ENCODE peak calls at places on chromosomes 2 and 18, in four cellular contexts. W is cardiac muscle cell; X is adrenal gland; M is CD8-positive, alpha-beta T cell. T is an unnamed sample. For H3K9me3, the result is how much of the 10 kb centered on the place peaks cover.

GRCh38 chr2:236167297-236168109 is 683 bp downstream of the GBX2 start:
- DNase-seq in W (peak), X (no peak), M (no peak), T (peak)

GRCh38 chr18:47574966-47575365 is 323.5 kb upstream of the SKOR2 start:
- DNase-seq in W (no peak), X (no peak), M (no peak), T (no peak)

GRCh38 chr2:37364351-37364750 is 19.9 kb downstream of the QPCT start:
- DNase-seq in W (no peak), X (no peak), M (no peak), T (no peak)

GRCh38 chr2:196516541-196516940 is 123.0 kb upstream of the CCDC150 start:
- DNase-seq in W (no peak), X (no peak), M (no peak), T (no peak)

GRCh38 chr2:46917628-46918027 is 2.0 kb upstream of the MCFD2 start:
- DNase-seq in W (no peak), X (no peak), M (no peak), T (no peak)

GRCh38 chr2:18788590-18788989 is 199.2 kb upstream of the NT5C1B start:
- DNase-seq in W (peak), X (peak), M (no peak), T (no peak)

GRCh38 chr2:2550856-2551255 is 219.8 kb upstream of the MYT1L start:
- DNase-seq in W (no peak), X (no peak), M (no peak), T (no peak)

GRCh38 chr2:74332550-74333174 is 10.6 kb downstream of the SLC4A5 start:
- DNase-seq in W (no peak), X (no peak), M (no peak), T (no peak)

GRCh38 chr2:160575363-160575762 is 81.8 kb upstream of the RBMS1 start:
- DNase-seq in W (no peak), X (no peak), M (no peak), T (no peak)

GRCh38 chr2:125561302-125561701 is 1094.7 kb upstream of the GYPC start:
- DNase-seq in W (no peak), X (no peak), M (no peak), T (no peak)

GRCh38 chr2:231928481-231928880 is 2.3 kb upstream of the NPPC start:
- DNase-seq in W (no peak), X (peak), M (no peak), T (peak)

GRCh38 chr2:190696792-190697398 is 48.0 kb downstream of the NAB1 start:
- DNase-seq in W (no peak), X (no peak), M (no peak), T (no peak)
- H3K4me3 ChIP-seq in W (no peak), X (no peak), M (no peak), T (no peak)

GRCh38 chr2:44930274-44930826 is 11.2 kb upstream of the SIX3 start:
- DNase-seq in W (no peak), X (no peak), M (no peak), T (no peak)

GRCh38 chr2:44928660-44929471 is 12.6 kb upstream of the SIX3 start:
- DNase-seq in W (no peak), X (no peak), M (no peak), T (no peak)

GRCh38 chr2:44931177-44931795 is 10.2 kb upstream of the SIX3 start:
- DNase-seq in W (no peak), X (no peak), M (no peak), T (no peak)

GRCh38 chr2:44927979-44928659 is 13.4 kb upstream of the SIX3 start:
- DNase-seq in W (no peak), X (no peak), M (no peak), T (no peak)

DNA sequence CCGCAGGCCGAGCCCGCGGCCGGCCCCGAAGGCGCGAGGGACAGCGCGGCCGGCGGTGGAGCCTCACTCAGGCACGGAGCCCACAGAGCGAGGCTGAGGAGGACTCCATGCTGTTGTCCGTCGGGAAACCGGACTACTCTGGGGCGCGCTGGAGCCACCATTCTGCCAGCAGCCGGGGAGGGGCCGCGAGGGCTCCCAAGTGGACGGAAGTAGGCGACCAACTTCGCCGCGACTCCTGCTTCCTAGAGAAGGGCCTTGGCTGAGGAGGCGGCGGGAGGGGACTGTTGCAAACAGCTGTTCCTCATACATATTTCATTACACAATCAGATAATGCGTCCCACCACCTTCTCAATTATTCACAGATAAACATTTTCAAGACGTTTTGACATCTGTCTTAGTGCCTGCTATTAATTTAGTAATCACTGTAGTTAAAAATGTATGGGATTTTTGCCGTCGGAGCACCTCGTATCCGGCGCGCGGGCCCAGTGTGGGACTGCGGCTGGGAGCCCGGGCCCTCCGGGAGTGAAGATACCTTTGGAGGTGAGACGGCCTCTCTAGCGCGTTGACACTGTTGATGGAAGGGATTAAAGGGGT is 11.7 kb upstream of the SIX3 start:
- DNase-seq in W (no peak), X (no peak), M (no peak), T (no peak)
- H3K9me3 ChIP-seq in W (under half), X (under half), M (under half), T (under half)

DNA sequence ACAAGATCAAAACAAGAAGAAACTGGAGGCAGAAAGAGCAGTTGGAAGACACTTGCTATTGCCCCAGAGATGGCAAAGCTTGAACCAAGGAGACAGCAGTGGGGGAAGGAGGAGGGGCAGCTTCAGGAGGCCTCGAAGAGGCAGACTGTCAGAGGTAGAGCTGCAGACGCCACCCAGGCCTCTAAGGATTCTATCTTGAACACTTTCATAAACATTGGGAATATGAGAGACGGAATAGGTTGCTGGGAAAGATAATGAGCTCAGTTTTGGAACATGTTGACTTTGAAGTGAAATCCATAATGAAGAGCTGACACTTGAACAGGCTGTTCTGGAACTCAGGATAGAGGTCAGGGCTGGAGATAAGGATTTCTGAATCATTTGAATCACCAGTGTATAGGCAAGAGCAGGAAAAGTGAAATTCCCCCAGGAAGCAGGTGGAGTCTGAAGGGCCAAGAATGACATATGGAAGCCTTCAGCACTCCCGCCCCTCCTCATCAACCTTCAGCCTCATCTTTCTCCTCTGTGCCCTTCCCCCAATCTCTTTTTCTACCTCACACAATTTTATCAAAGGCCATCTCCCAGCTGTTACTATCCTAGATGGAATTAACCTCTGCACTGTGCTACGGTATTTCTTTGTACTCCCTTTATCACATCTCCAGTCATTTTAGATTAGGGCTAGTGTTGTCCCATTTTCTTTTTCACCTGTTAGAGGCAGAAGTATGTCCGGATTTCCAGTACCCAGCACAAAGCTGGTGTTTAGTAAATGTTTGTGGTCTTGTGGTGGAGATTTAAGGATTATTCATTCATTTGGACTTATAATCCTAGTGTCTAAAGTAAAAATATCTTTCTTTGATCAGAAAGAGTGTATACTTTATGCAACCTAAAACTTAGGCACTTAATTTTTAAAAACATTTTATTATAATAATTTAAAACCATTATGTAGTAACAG is 47.5 kb upstream of the RTN4 start:
- DNase-seq in W (peak), X (peak), M (no peak), T (no peak)
- H3K27ac ChIP-seq in W (peak), X (peak), M (no peak), T (no peak)

GRCh38 chr2:44706584-44707553 is 234.6 kb upstream of the SIX3 start:
- DNase-seq in W (no peak), X (no peak), M (no peak), T (no peak)
- H3K4me3 ChIP-seq in W (no peak), X (no peak), M (no peak), T (no peak)

GRCh38 chr2:112834379-112835014 is 2.1 kb downstream of the IL1B start:
- DNase-seq in W (peak), X (no peak), M (no peak), T (no peak)

GRCh38 chr2:112835553-112836535 is 735 bp downstream of the IL1B start:
- DNase-seq in W (peak), X (no peak), M (no peak), T (peak)

GRCh38 chr2:112831380-112831930 is 5.1 kb downstream of the IL1B start:
- DNase-seq in W (no peak), X (peak), M (no peak), T (no peak)

GRCh38 chr2:112831956-112832567 is 4.5 kb downstream of the IL1B start:
- DNase-seq in W (no peak), X (no peak), M (no peak), T (no peak)

GRCh38 chr2:112833532-112833931 is 3.0 kb downstream of the IL1B start:
- DNase-seq in W (no peak), X (no peak), M (no peak), T (no peak)
- H3K9me3 ChIP-seq in W (under half), X (under half), M (under half), T (under half)

GRCh38 chr2:59303272-59303671 is 1062.1 kb upstream of the FANCL start:
- DNase-seq in W (no peak), X (no peak), M (no peak), T (no peak)
- H3K27ac ChIP-seq in W (no peak), X (no peak), M (no peak), T (no peak)

GRCh38 chr2:81328968-81329367 is 1024.4 kb upstream of the LRRTM1 start:
- DNase-seq in W (no peak), X (no peak), M (no peak), T (no peak)
- H3K4me3 ChIP-seq in W (no peak), X (no peak), M (no peak), T (no peak)

DNA sequence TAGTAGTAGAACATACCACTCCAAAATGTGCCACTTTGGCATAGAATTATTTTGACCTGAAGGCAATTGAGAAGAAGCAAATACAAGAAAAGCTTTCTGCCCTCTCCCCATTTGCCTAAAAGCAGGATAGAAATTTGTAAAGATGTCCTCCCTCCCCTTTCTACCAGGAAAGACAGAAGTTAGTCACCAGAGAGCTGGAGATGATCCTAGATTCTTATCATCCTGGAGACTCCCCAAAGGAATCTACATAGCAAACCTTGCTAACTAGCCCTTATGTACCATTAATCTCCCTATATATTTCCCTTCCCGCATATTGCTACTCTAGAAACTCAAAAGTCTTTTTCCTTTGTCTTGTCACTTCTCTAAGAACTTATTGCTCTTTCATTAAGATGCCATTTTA is 12.6 kb upstream of the TMEM37 start:
- DNase-seq in W (no peak), X (no peak), M (no peak), T (no peak)
- H3K9me3 ChIP-seq in W (under half), X (under half), M (under half), T (under half)

T was measured in SJSA1.